ENCODE peak calls at places on chromosomes 5 and 9, in four cellular contexts. W is stimulated activated CD4-positive, alpha-beta T cell treated with anti-CD3 and anti-CD28 coated beads, Interleukin-1b, Interleukin-23, amount 100 ng/mL, for 1 hour; S is B cell; N is astrocyte of the spinal cord. O is an unnamed sample.

GRCh38 chr5:16759147-16759800 is 142.5 kb upstream of the RETREG1 start:
- DNase-seq in W (no peak), S (no peak), N (peak), O (no peak)

GRCh38 chr5:68534131-68534940 is 318.8 kb downstream of the PIK3R1 start:
- DNase-seq in W (no peak), S (no peak), N (peak), O (no peak)

GRCh38 chr9:34744295-34745221 is 34.6 kb upstream of the CCL21 start:
- DNase-seq in W (no peak), S (no peak), N (peak), O (peak)

GRCh38 chr9:75950983-75951382 is 60.5 kb downstream of the PCSK5 start:
- DNase-seq in W (no peak), S (no peak), N (no peak), O (no peak)

GRCh38 chr9:111068816-111069215 is 30.5 kb upstream of the LPAR1 start:
- DNase-seq in W (no peak), S (no peak), N (no peak), O (no peak)

GRCh38 chr5:141760193-141760592 is 78.2 kb upstream of the ARAP3 start:
- DNase-seq in W (no peak), S (no peak), N (no peak), O (no peak)

GRCh38 chr5:34914671-34915138 is 599 bp downstream of the RAD1 start:
- DNase-seq in W (no peak), S (no peak), N (no peak), O (peak)

GRCh38 chr5:40221796-40222195 is 457.9 kb upstream of the PTGER4 start:
- DNase-seq in W (no peak), S (no peak), N (peak), O (no peak)

GRCh38 chr9:101381118-101381517 is 3.7 kb downstream of the BAAT start:
- DNase-seq in W (no peak), S (no peak), N (no peak), O (no peak)

GRCh38 chr9:120708526-120709224 is 5.6 kb downstream of the MEGF9 start:
- DNase-seq in W (no peak), S (no peak), N (peak), O (no peak)

GRCh38 chr9:32291370-32291769 is 93.1 kb upstream of the ACO1 start:
- DNase-seq in W (no peak), S (no peak), N (no peak), O (no peak)

GRCh38 chr9:6566409-6567139 is 79.0 kb downstream of the GLDC start:
- DNase-seq in W (no peak), S (no peak), N (peak), O (peak)

GRCh38 chr9:86563350-86563749 is 209.1 kb upstream of the TUT7 start:
- DNase-seq in W (no peak), S (no peak), N (peak), O (no peak)

GRCh38 chr5:33319151-33319550 is 121.6 kb upstream of the TARS1 start:
- DNase-seq in W (no peak), S (no peak), N (no peak), O (no peak)

GRCh38 chr9:131405429-131405828 is 11.5 kb downstream of the PRRC2B start:
- DNase-seq in W (no peak), S (no peak), N (peak), O (no peak)

GRCh38 chr9:37897665-37898064 is 6.3 kb downstream of the SLC25A51 start:
- DNase-seq in W (no peak), S (no peak), N (no peak), O (no peak)

GRCh38 chr5:36683821-36684434 is 77.5 kb downstream of the SLC1A3 start:
- DNase-seq in W (no peak), S (no peak), N (no peak), O (no peak)

GRCh38 chr9:32782476-32783167 is 718 bp upstream of the TMEM215 start:
- DNase-seq in W (no peak), S (no peak), N (no peak), O (no peak)

GRCh38 chr5:157491471-157491870 is 31.5 kb downstream of the NIPAL4 start:
- DNase-seq in W (no peak), S (no peak), N (no peak), O (no peak)

O was measured in adrenal gland.